ENCODE peak calls at places on chromosomes 4 and X, in six cellular contexts. D, Y, K, V, Z and N are unnamed samples.

GRCh38 chr4:108878781-108879180 is 115.9 kb upstream of the ETNPPL start:
- DNase-seq in D (no peak), Y (no peak), K (no peak), V (no peak), Z (no peak), N (no peak)

GRCh38 chr4:156291317-156291716 is 337.7 kb upstream of the CTSO start:
- DNase-seq in D (no peak), Y (no peak), K (no peak), V (no peak), Z (no peak), N (no peak)

GRCh38 chr4:88792268-88792781 is 94.7 kb upstream of the NAP1L5 start:
- DNase-seq in D (no peak), Y (peak), K (peak), V (no peak), Z (no peak), N (no peak)

GRCh38 chr4:89708903-89709361 is 128.0 kb downstream of the SNCA start:
- DNase-seq in D (no peak), Y (no peak), K (no peak), V (no peak), Z (no peak), N (no peak)

GRCh38 chrX:5708209-5708608 is 520.5 kb downstream of the NLGN4X start:
- DNase-seq in D (no peak), Y (no peak), K (no peak), V (no peak), Z (no peak), N (no peak)

GRCh38 chr4:155946486-155946885 is 7.2 kb downstream of the CTSO start:
- DNase-seq in D (no peak), Y (no peak), K (no peak), V (no peak), Z (no peak), N (no peak)

GRCh38 chr4:100721077-100721476 is 203.3 kb upstream of the EMCN start:
- DNase-seq in D (no peak), Y (no peak), K (no peak), V (no peak), Z (no peak), N (no peak)

GRCh38 chrX:36869457-36869856 is 138.7 kb upstream of the FAM47C start:
- DNase-seq in D (no peak), Y (no peak), K (no peak), V (no peak), Z (no peak), N (no peak)

GRCh38 chr4:101865501-101866062 is 75.1 kb downstream of the BANK1 start:
- DNase-seq in D (no peak), Y (peak), K (no peak), V (no peak), Z (no peak), N (no peak)

GRCh38 chr4:119104644-119105273 is 30.9 kb upstream of the MYOZ2 start:
- DNase-seq in D (no peak), Y (no peak), K (no peak), V (no peak), Z (no peak), N (no peak)

GRCh38 chr4:119110121-119110520 is 25.5 kb upstream of the MYOZ2 start:
- DNase-seq in D (no peak), Y (no peak), K (no peak), V (no peak), Z (no peak), N (no peak)

GRCh38 chr4:119105605-119106004 is 30.0 kb upstream of the MYOZ2 start:
- DNase-seq in D (no peak), Y (no peak), K (no peak), V (no peak), Z (no peak), N (no peak)

GRCh38 chr4:119103263-119103662 is 32.4 kb upstream of the MYOZ2 start:
- DNase-seq in D (no peak), Y (peak), K (no peak), V (no peak), Z (no peak), N (peak)

GRCh38 chr4:119106036-119107000 is 29.3 kb upstream of the MYOZ2 start:
- DNase-seq in D (no peak), Y (no peak), K (no peak), V (no peak), Z (no peak), N (no peak)
- TF ChIP-seq ZNF274 in D (no peak), Y (no peak), K (no peak), V (no peak), Z (no peak), N (no peak)

GRCh38 chr4:173362666-173363065 is 8.1 kb upstream of the SAP30 start:
- DNase-seq in D (no peak), Y (no peak), K (no peak), V (no peak), Z (no peak), N (no peak)
- TF ChIP-seq ZNF274 in D (no peak), Y (no peak), K (no peak), V (no peak), Z (no peak), N (no peak)

GRCh38 chr4:111945014-111945413 is 200.2 kb upstream of the FAM241A start:
- DNase-seq in D (no peak), Y (no peak), K (no peak), V (no peak), Z (no peak), N (no peak)
- TF ChIP-seq ZNF274 in D (no peak), Y (no peak), K (no peak), V (no peak), Z (no peak), N (no peak)

GRCh38 chr4:21948347-21949072 is at the start of gene KCNIP4:
- DNase-seq in D (no peak), Y (no peak), K (no peak), V (no peak), Z (peak), N (no peak)

GRCh38 chr4:21952549-21952948 is 4.0 kb upstream of the KCNIP4 start:
- DNase-seq in D (no peak), Y (no peak), K (peak), V (no peak), Z (no peak), N (no peak)

GRCh38 chr4:21949073-21949457 is 493 bp upstream of the KCNIP4 start:
- DNase-seq in D (no peak), Y (no peak), K (no peak), V (no peak), Z (no peak), N (no peak)

GRCh38 chr4:21953653-21954052 is 5.1 kb upstream of the KCNIP4 start:
- DNase-seq in D (no peak), Y (no peak), K (no peak), V (no peak), Z (no peak), N (no peak)

DNA sequence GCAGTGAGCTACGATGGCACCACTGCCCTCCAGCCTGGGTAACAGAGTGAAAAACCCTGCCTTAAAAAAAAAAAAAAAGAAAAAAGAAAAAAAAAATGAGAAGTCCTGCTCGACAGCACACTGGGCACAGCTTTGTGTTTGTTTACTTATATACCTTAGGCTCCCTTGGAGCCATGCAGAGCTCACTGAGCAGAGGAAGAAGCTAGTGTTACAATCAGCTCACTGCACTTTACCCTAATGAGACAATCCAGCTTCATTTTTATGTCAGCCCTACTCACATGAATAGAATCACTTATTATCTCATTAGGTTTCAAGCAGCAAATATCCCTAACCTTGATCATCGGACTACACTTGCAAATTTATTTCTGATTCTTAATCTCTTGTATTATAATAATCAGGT is 5.8 kb upstream of the KCNIP4 start:
- DNase-seq in D (no peak), Y (no peak), K (no peak), V (no peak), Z (no peak), N (no peak)
- TF ChIP-seq ZNF274 in D (no peak), Y (no peak), K (no peak), V (no peak), Z (no peak), N (no peak)

GRCh38 chrX:114675365-114675764 is 91.5 kb downstream of the HTR2C start:
- DNase-seq in D (no peak), Y (no peak), K (no peak), V (no peak), Z (no peak), N (no peak)
- TF ChIP-seq ZNF274 in D (no peak), Y (no peak), K (no peak), V (no peak), Z (no peak), N (no peak)

DNA sequence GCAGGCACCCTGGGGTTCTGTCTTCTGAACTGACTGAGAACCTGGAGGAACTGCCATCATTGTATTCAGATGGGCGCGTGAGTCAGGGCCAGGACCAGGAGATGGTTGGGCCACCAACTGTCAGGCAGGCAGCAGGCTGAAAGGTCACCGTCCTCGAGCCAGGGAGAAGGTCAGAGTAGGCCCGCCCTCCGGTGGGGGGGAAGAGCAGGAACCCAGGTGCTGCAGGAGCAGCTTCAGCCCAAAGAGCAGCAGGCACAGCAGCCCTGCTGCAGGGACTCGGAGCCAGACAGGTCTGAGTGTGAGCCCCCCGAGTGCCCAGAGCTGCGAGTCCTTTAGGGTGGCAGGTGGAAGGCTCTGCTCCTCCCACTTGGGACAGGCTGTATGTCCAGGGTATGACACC is 26.4 kb downstream of the WFS1 start:
- DNase-seq in D (no peak), Y (no peak), K (no peak), V (no peak), Z (no peak), N (no peak)
- TF ChIP-seq ZNF274 in D (no peak), Y (no peak), K (no peak), V (no peak), Z (no peak), N (no peak)

DNA sequence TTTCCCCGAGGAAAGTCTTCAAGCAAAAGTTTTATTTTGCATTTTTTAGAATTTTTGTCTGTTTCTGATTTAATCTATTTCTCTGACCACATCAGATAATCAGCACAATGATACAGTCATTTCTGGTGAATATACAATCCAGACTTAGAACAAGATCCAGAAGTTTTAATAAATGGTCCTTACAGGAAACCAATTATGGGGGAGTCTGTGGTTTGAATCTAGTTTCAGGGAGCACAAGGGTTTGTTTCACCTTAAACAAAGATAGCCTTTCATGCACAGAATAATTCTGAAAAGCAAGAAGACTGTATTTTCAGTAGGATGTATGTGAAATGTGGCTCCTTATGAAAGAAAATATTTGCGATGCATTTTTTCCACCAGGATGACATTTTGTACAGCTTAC is 158.5 kb upstream of the ARSJ start:
- DNase-seq in D (no peak), Y (no peak), K (no peak), V (no peak), Z (no peak), N (no peak)
- TF ChIP-seq ZNF274 in D (no peak), Y (no peak), K (no peak), V (no peak), Z (no peak), N (no peak)